ENCODE peak calls at places on chromosome 7, in eight cellular contexts. A, G, I, W, L, J, V and O are unnamed samples.

GRCh38 chr7:76300210-76300731 is 2.2 kb upstream of the HSPB1 start:
- DNase-seq in A (no peak), G (no peak), I (peak), W (no peak), L (peak), J (no peak), V (peak), O (no peak)

GRCh38 chr7:134448359-134449229 is 10.3 kb downstream of the AKR1B1 start:
- DNase-seq in A (no peak), G (no peak), I (no peak), W (no peak), L (peak), J (no peak), V (peak), O (no peak)

GRCh38 chr7:30933124-30933893 is 21.7 kb downstream of the AQP1 start:
- DNase-seq in A (peak), G (no peak), I (no peak), W (peak), L (no peak), J (peak), V (no peak), O (peak)

GRCh38 chr7:157132796-157133195 is 5.9 kb upstream of the UBE3C start:
- DNase-seq in A (no peak), G (no peak), I (no peak), W (no peak), L (no peak), J (no peak), V (no peak), O (no peak)

GRCh38 chr7:47635091-47636090 is 53.5 kb upstream of the TNS3 start:
- DNase-seq in A (peak), G (no peak), I (peak), W (peak), L (no peak), J (peak), V (no peak), O (peak)

GRCh38 chr7:75776295-75776971 is 4.4 kb upstream of the CCL26 start:
- DNase-seq in A (no peak), G (no peak), I (no peak), W (no peak), L (peak), J (no peak), V (peak), O (no peak)

GRCh38 chr7:36448781-36449379 is 59.2 kb downstream of the ANLN start:
- DNase-seq in A (no peak), G (no peak), I (no peak), W (no peak), L (peak), J (no peak), V (peak), O (no peak)

GRCh38 chr7:103989200-103989784 is at the start of gene RELN:
- DNase-seq in A (no peak), G (no peak), I (no peak), W (peak), L (peak), J (no peak), V (peak), O (peak)

GRCh38 chr7:26489404-26489803 is 197.7 kb downstream of the SNX10 start:
- DNase-seq in A (no peak), G (no peak), I (no peak), W (no peak), L (no peak), J (no peak), V (no peak), O (no peak)

GRCh38 chr7:18792866-18793595 is 297.5 kb downstream of the HDAC9 start:
- DNase-seq in A (no peak), G (no peak), I (no peak), W (no peak), L (peak), J (no peak), V (peak), O (no peak)

GRCh38 chr7:77258014-77258413 is 58.4 kb upstream of the FGL2 start:
- DNase-seq in A (no peak), G (no peak), I (no peak), W (no peak), L (peak), J (no peak), V (peak), O (no peak)

GRCh38 chr7:124791876-124792446 is 26.4 kb upstream of the GPR37 start:
- DNase-seq in A (no peak), G (no peak), I (no peak), W (no peak), L (no peak), J (no peak), V (no peak), O (no peak)

GRCh38 chr7:82163586-82163985 is 280.0 kb downstream of the CACNA2D1 start:
- DNase-seq in A (no peak), G (no peak), I (no peak), W (no peak), L (no peak), J (no peak), V (no peak), O (no peak)

GRCh38 chr7:66731986-66732385 is 8.5 kb upstream of the RABGEF1 start:
- DNase-seq in A (no peak), G (no peak), I (no peak), W (no peak), L (no peak), J (no peak), V (no peak), O (no peak)

GRCh38 chr7:41451826-41452225 is 251.1 kb downstream of the INHBA start:
- DNase-seq in A (no peak), G (no peak), I (no peak), W (no peak), L (peak), J (no peak), V (no peak), O (no peak)

GRCh38 chr7:18761046-18761445 is 265.5 kb downstream of the HDAC9 start:
- DNase-seq in A (no peak), G (no peak), I (no peak), W (no peak), L (peak), J (no peak), V (no peak), O (no peak)

GRCh38 chr7:138089080-138089901 is 13.0 kb downstream of the AKR1D1 start:
- DNase-seq in A (no peak), G (no peak), I (no peak), W (no peak), L (peak), J (no peak), V (peak), O (no peak)

DNA sequence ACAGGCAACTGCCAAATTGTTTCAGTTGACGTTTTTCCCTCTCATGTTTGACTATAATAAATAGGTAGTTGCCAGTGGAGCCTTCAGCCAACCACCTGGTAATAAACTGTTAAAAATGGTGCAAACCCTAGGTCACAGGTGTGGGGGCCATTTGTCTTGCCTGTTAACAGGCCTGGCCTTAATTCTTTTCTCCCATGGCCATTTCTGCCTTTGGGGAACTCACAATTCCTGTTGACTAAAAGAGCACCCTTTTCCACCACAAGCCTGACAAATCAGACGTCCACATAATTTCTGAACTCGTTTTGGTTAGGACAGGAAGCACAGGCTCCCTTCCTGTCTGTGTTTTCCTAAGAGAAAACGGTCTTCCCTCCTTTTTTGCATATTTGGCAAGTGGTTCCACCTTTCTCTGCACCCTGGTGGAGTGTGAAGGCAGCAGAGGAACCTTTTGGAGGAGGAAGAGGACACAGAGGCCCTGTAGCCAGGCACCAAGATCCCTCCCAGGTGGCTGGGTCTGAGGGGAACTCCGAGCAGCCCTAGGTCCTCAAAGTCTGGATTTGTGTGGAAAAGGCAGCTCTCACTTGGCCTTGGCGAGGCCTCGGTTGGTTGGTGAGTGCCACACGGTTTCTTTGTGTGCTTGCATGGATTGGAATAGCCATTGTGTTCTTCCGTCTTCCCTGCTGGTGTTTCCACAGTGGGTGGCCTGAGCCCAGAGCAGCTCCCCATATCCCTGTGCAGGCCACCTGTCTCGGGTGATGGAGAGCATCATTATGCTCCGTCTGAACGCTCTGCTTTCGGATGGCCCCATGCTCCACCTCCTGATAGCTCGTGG is 4.0 kb downstream of the IKZF1 start:
- DNase-seq in A (no peak), G (no peak), I (no peak), W (no peak), L (no peak), J (no peak), V (no peak), O (no peak)
- H3K4me3 ChIP-seq in A (peak), G (no peak), I (peak), W (no peak), L (no peak), J (peak), V (no peak), O (no peak)

DNA sequence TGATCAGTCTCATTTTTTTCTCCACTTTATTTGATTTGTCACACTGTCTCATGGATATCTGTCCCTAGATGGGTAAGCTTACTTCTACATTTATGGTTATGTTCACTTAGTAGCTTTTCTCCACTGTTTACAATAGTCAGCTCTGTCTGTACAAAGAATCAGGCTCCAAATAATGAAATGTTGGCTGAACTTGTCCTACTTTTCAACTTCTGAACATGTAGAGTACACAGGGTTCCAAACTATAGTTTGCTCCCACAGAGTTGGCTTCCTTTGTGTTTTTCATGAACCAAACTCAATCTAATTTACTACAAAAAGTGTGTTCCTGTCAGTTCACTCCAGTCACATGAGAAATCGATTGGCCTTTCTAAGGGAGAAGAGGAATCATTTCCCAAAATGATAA is 175.0 kb downstream of the CCDC71L start:
- DNase-seq in A (no peak), G (no peak), I (no peak), W (no peak), L (no peak), J (no peak), V (no peak), O (no peak)
- H3K27ac ChIP-seq in A (peak), G (no peak), I (peak), W (no peak), L (peak), J (peak), V (no peak), O (peak)

GRCh38 chr7:112635742-112636141 is 154.5 kb downstream of the TMEM168 start:
- DNase-seq in A (no peak), G (no peak), I (no peak), W (peak), L (no peak), J (no peak), V (no peak), O (no peak)

GRCh38 chr7:112630565-112630964 is 149.8 kb downstream of the LSMEM1 start:
- DNase-seq in A (no peak), G (no peak), I (no peak), W (no peak), L (peak), J (no peak), V (peak), O (no peak)

GRCh38 chr7:112638675-112639400 is 151.4 kb downstream of the TMEM168 start:
- DNase-seq in A (no peak), G (no peak), I (no peak), W (no peak), L (no peak), J (no peak), V (no peak), O (no peak)

GRCh38 chr7:112634107-112634506 is 153.3 kb downstream of the LSMEM1 start:
- DNase-seq in A (no peak), G (no peak), I (no peak), W (no peak), L (no peak), J (no peak), V (no peak), O (no peak)
- H3K4me3 ChIP-seq in A (no peak), G (no peak), I (no peak), W (no peak), L (no peak), J (no peak), V (no peak), O (no peak)

GRCh38 chr7:141551080-141551772 is at the start of gene AGK:
- DNase-seq in A (peak), G (peak), I (peak), W (peak), L (peak), J (peak), V (peak), O (peak)

GRCh38 chr7:141549582-141549981 is 1.6 kb upstream of the AGK start:
- DNase-seq in A (no peak), G (no peak), I (no peak), W (no peak), L (no peak), J (no peak), V (no peak), O (no peak)

GRCh38 chr7:141557360-141557759 is 6.2 kb downstream of the AGK start:
- DNase-seq in A (no peak), G (no peak), I (no peak), W (no peak), L (no peak), J (no peak), V (no peak), O (no peak)

GRCh38 chr7:141550694-141551079 is 523 bp upstream of the AGK start:
- DNase-seq in A (no peak), G (peak), I (no peak), W (peak), L (no peak), J (no peak), V (no peak), O (no peak)

GRCh38 chr7:141551773-141552162 is 558 bp downstream of the AGK start:
- DNase-seq in A (no peak), G (no peak), I (no peak), W (no peak), L (peak), J (no peak), V (peak), O (no peak)
- H3K27ac ChIP-seq in A (no peak), G (peak), I (peak), W (no peak), L (peak), J (peak), V (no peak), O (no peak)

GRCh38 chr7:94394058-94394398 is 667 bp upstream of the COL1A2 start:
- DNase-seq in A (no peak), G (no peak), I (no peak), W (no peak), L (peak), J (no peak), V (peak), O (no peak)

GRCh38 chr7:94389381-94389780 is 5.3 kb upstream of the COL1A2 start:
- DNase-seq in A (no peak), G (no peak), I (no peak), W (no peak), L (no peak), J (no peak), V (peak), O (no peak)

GRCh38 chr7:94393251-94393758 is 1.4 kb upstream of the COL1A2 start:
- DNase-seq in A (no peak), G (peak), I (no peak), W (peak), L (peak), J (no peak), V (peak), O (no peak)

GRCh38 chr7:94392391-94392782 is 2.3 kb upstream of the COL1A2 start:
- DNase-seq in A (no peak), G (no peak), I (no peak), W (no peak), L (no peak), J (no peak), V (peak), O (no peak)

GRCh38 chr7:94391716-94392390 is 2.8 kb upstream of the COL1A2 start:
- DNase-seq in A (no peak), G (peak), I (no peak), W (peak), L (peak), J (no peak), V (peak), O (no peak)
- H3K4me3 ChIP-seq in A (no peak), G (no peak), I (no peak), W (peak), L (no peak), J (no peak), V (no peak), O (no peak)

DNA sequence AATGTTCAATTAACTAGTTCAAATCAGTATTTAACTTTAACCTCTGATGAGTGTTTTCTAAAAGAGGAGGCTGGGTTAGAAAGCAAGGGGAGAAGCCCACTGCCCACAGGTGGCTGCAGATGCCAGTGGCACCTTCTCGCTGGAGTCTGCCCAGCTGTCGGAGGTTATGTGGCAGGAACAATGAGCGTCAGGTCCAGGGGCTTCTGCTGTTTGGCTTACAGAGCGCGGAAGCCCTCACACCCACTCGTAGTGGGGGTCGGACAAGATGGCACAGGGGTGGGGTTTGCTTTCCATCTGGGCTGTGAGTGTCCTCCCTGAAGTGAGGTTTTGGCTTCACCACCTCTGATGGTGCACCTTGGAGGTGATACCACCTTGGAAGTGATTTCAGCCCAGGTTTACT is 8.5 kb downstream of the DYNC2I1 start:
- DNase-seq in A (no peak), G (no peak), I (no peak), W (no peak), L (no peak), J (no peak), V (no peak), O (no peak)
- H3K27ac ChIP-seq in A (peak), G (peak), I (peak), W (no peak), L (no peak), J (peak), V (peak), O (peak)

DNA sequence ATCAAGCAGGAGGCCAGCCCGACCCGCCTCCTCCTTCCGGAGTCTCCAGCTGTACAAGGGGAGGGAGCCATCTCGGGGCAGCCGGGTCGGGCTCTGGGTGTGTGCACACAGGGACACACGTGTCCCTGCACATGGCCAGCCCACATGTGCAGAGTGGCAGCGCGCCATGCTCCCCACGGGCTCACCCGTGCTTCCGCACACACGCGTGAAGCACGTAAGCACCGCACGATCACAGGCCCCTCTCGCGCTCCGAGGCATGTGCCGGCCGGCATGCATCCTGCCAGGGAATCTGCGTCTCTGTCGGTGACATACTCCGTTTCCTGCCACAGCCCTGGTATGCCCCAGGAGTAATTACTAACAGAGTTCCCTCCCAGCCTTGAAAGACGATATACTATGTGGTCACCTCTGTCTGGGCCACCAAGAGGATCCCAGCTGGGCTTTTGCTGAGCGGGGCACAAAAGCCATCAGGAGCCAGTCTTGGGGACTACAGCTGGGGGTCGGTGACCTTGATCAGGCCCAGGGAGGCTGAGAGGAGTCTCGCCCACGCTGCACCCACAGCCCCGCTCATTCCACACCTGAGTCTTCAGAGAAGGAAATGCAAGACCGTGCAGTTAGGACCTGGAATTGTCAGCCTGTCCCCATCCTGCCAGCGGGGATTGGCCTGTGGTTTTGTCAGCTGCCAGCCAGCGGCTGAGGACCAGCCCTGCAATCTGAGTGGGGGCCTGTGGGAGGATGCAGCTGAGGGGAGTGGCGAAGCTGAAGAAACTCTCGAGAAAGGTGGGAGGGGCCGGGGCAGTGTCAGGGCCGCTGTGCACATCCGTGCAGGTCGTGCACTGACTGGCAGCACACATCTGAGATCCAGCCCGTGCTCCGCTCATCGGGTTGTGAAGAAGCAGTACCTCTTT is 11.0 kb upstream of the LFNG start:
- DNase-seq in A (peak), G (peak), I (no peak), W (no peak), L (no peak), J (peak), V (no peak), O (peak)
- H3K4me3 ChIP-seq in A (peak), G (peak), I (no peak), W (no peak), L (no peak), J (peak), V (no peak), O (no peak)